ENCODE peak calls at places on chromosomes 7 and 10, in six cellular contexts. O, W, T, L, M and P are unnamed samples. For H3K9me3 and H3K4me1, the result is how much of the 10 kb centered on the place peaks cover.

GRCh38 chr10:79409038-79410035 is 36.1 kb downstream of the ZCCHC24 start:
- DNase-seq in O (peak), W (no peak), T (no peak), L (no peak), M (no peak), P (no peak)

GRCh38 chr10:75034131-75034512 is 77.3 kb upstream of the SAMD8 start:
- DNase-seq in O (no peak), W (no peak), T (no peak), L (no peak), M (no peak), P (no peak)

GRCh38 chr7:10973942-10974716 is 457 bp downstream of the PHF14 start:
- DNase-seq in O (peak), W (peak), T (no peak), L (peak), M (peak), P (peak)

GRCh38 chr10:81905161-81905560 is 30.2 kb downstream of the NRG3 start:
- DNase-seq in O (no peak), W (no peak), T (no peak), L (no peak), M (no peak), P (no peak)

GRCh38 chr7:42186181-42186580 is 50.8 kb downstream of the GLI3 start:
- DNase-seq in O (no peak), W (no peak), T (no peak), L (no peak), M (no peak), P (no peak)

GRCh38 chr10:117254774-117255735 is 14.1 kb downstream of the SLC18A2 start:
- DNase-seq in O (no peak), W (no peak), T (no peak), L (no peak), M (no peak), P (no peak)

GRCh38 chr10:82089327-82089726 is 214.3 kb downstream of the NRG3 start:
- DNase-seq in O (no peak), W (no peak), T (no peak), L (no peak), M (no peak), P (no peak)

GRCh38 chr7:127974611-127975010 is 56.6 kb downstream of the LRRC4 start:
- DNase-seq in O (no peak), W (no peak), T (no peak), L (no peak), M (no peak), P (no peak)

GRCh38 chr10:102775973-102776669 is 32.4 kb downstream of the WBP1L start:
- DNase-seq in O (peak), W (no peak), T (no peak), L (peak), M (peak), P (no peak)

GRCh38 chr10:227014-227413 is 91.8 kb downstream of the ZMYND11 start:
- DNase-seq in O (no peak), W (no peak), T (no peak), L (peak), M (no peak), P (no peak)

GRCh38 chr7:155916926-155917655 is 104.8 kb upstream of the SHH start:
- DNase-seq in O (no peak), W (no peak), T (no peak), L (peak), M (no peak), P (peak)

GRCh38 chr7:155913719-155914118 is 101.5 kb upstream of the SHH start:
- DNase-seq in O (no peak), W (no peak), T (no peak), L (no peak), M (no peak), P (no peak)

GRCh38 chr7:155913311-155913710 is 101.0 kb upstream of the SHH start:
- DNase-seq in O (no peak), W (no peak), T (no peak), L (peak), M (no peak), P (no peak)

GRCh38 chr7:155911471-155912105 is 99.3 kb upstream of the SHH start:
- DNase-seq in O (no peak), W (no peak), T (no peak), L (no peak), M (no peak), P (peak)

DNA sequence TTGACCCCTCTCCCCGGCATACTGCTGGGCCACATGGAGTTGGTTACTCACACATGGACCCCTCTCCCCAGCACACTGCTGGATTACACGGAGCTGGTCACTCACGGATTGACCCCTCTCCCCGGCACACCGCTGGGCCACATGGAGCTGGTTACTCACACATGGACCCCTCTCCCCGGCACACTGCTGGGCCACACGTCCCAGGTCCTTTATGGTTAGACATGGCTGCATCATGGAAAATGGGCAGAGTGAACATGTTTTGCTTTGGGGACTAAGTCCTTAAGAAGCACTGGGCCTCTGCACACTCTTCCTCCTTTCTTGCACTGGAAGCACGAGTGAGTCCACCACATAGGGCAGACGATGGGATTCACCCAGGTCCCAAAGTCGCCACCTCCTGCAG is 102.1 kb upstream of the SHH start:
- DNase-seq in O (no peak), W (no peak), T (no peak), L (no peak), M (no peak), P (no peak)
- H3K9me3 ChIP-seq in O (under half), W (under half), T (under half), L (under half), M (under half), P (under half)

GRCh38 chr7:232571-233455 is 40.4 kb downstream of the FAM20C start:
- DNase-seq in O (no peak), W (no peak), T (no peak), L (peak), M (no peak), P (no peak)
- H3K4me1 ChIP-seq in O (under half), W (under half), T (under half), L (half or more), M (under half), P (under half)

GRCh38 chr10:50254479-50254878 is 3.2 kb upstream of the ASAH2 start:
- DNase-seq in O (no peak), W (no peak), T (peak), L (no peak), M (no peak), P (no peak)
- H3K9me3 ChIP-seq in O (under half), W (under half), T (under half), L (under half), M (under half), P (under half)

DNA sequence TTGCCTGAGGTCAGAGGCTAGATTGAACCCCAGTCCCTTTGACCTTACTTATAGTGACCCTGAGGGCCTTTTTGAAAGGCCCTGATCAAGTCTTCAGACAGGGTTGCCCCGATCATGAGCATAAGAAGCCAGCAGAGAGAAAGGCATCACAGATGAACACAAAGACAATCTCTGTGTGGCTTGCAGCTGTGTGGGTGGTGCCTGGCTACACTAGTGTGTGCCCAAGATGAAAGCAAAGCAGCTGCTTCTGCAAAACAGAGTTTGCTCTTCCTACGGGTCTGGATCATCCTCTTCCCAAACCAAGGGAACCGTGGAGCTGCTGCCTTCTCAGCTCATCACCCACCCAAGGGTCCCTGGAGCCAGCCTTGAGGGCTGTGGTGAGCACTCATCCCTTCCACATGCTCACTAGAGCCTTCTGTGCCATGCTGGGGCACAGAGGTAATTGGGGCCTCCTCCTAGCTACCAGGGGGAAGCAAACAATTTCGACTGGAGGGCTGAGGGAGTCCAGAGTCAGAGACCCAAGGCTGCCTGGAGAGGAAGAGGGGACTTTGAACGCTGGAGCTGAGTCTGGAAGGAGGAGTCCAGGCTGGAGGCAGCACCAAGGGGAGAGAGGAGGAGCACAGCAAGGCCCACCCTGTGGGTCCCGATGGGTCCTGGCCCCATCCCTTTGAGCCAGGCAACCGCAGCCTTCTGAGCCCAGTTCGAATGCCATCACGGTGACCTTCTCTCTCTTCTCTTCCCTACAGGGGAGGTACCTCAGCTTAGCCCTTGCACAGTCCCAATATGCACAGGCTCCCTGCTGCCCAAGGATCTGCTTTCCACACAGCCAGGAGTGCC is 42.3 kb downstream of the ANTXRL start:
- DNase-seq in O (no peak), W (no peak), T (no peak), L (no peak), M (no peak), P (no peak)
- H3K4me1 ChIP-seq in O (under half), W (under half), T (under half), L (under half), M (under half), P (under half)

GRCh38 chr7:64308019-64308275 is 5.8 kb upstream of the ZNF736 start:
- DNase-seq in O (peak), W (no peak), T (no peak), L (no peak), M (no peak), P (peak)

GRCh38 chr7:64312826-64313225 is 935 bp upstream of the ZNF736 start:
- DNase-seq in O (no peak), W (no peak), T (no peak), L (no peak), M (peak), P (no peak)

GRCh38 chr7:64310426-64310825 is 3.3 kb upstream of the ZNF736 start:
- DNase-seq in O (no peak), W (no peak), T (no peak), L (no peak), M (no peak), P (no peak)

DNA sequence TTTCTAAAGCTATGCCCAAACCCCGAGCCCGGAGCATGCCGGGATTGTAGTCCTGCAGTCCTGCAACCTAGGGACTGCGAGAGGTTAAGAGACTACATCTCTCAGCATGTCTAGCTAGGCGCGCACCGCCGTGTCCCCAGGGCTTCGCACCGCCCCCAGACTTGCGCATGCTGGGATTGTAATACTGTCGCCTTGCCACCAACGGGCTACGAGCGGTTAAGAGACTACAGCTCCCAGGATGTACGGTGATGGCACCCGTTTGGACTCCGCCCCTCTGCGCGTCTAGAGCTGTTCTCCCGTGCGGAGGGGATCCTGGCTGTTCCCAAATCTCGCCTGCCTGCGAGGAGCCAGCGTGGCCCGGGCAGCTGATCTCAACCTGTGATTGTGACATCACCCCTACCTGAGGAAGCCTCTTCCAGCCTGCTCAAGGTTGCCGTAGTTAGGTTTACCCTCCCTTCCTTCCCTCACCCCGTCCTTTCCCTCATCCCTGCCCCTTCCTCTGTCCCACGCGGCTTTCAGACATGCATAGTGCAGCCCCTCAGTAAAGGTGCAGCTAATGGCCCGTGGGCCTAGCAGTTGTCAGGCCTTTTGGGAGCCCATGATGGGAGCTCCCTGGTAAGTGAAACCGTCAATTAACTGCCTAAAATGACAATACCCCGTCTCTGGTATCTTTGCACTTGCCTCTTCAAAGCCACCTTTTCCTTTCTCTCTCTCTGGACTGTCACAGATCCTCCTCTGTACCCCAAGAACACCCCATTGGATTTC is 6.3 kb upstream of the ZNF736 start:
- DNase-seq in O (peak), W (peak), T (peak), L (peak), M (peak), P (peak)
- H3K9me3 ChIP-seq in O (under half), W (under half), T (under half), L (under half), M (under half), P (under half)

GRCh38 chr7:80916770-80917681 is 1.8 kb downstream of the SEMA3C start:
- DNase-seq in O (no peak), W (no peak), T (peak), L (peak), M (no peak), P (no peak)
- H3K4me1 ChIP-seq in O (under half), W (under half), T (under half), L (under half), M (under half), P (under half)

DNA sequence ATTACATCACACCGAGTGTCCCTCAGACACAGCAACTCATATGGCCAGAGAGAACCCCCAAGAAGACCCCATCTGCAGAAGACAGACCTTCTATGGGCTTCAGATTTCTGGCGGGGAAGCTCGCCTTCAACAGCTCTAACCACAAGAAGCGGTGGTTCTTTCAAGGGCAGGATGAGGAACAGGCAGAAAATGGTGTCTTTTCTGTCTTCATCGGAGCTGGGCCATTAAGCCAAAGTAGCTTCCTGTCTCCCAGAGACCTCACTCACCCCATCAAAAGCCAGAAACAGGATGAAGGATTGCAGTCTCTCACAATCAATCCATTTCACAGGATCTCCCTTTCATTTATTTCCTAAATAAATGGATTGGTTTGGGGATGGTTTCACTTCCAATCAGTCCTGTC is 149.1 kb downstream of the HERPUD2 start:
- DNase-seq in O (no peak), W (no peak), T (no peak), L (no peak), M (no peak), P (no peak)
- H3K9me3 ChIP-seq in O (under half), W (under half), T (under half), L (under half), M (under half), P (under half)

DNA sequence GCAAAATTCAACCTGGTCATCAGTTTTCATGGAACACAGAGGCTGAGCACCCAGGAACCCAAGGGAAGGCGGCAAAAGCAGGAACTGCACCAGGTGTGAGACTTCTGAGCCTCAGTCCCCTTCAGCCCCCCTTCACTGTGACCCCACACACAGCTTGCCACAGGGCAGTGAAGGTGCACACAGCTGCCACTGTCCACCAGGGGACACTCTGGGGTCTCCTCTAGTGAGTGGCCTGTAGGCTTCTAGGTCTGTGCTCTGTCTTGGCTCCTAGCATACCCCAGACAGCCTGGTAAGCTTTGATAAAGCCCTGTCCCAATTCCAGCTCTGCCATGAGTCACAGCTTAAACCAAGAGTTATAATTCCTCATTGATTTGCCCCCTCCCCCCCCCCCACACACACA is 12.1 kb downstream of the KCNH2 start:
- DNase-seq in O (no peak), W (no peak), T (no peak), L (no peak), M (no peak), P (no peak)
- H3K4me1 ChIP-seq in O (under half), W (under half), T (under half), L (under half), M (under half), P (under half)